ENCODE peak calls at places on chromosomes 6 and 20, in eight cellular contexts. O is A549; F is OCI-LY7; T is HCT116; G is kidney; J is naive thymus-derived CD4-positive, alpha-beta T cell; U is neuronal stem cell; B is colonic mucosa. E is an unnamed sample.

GRCh38 chr20:21238818-21239530 is 64.2 kb upstream of the XRN2 start:
- DNase-seq in O (no peak), F (no peak), T (no peak), G (no peak), J (no peak), U (no peak), B (no peak), E (no peak)

GRCh38 chr6:55543633-55544309 is 35.2 kb downstream of the HMGCLL1 start:
- DNase-seq in O (no peak), F (no peak), T (no peak), G (no peak), J (no peak), U (no peak), B (no peak), E (no peak)

GRCh38 chr6:106731843-106732160 is 102.4 kb downstream of the QRSL1 start:
- DNase-seq in O (no peak), F (no peak), T (no peak), G (no peak), J (no peak), U (no peak), B (no peak), E (no peak)

GRCh38 chr6:26020291-26020982 is 57.8 kb downstream of the TRIM38 start:
- DNase-seq in O (peak; percentile 80), F (peak; percentile 93), T (peak; percentile 92), G (peak; percentile 92), J (peak; percentile 88), U (peak; percentile 78), B (peak; percentile 90), E (peak; percentile 96)

GRCh38 chr6:144144996-144145395 is 5.3 kb upstream of the STX11 start:
- DNase-seq in O (no peak), F (no peak), T (no peak), G (no peak), J (no peak), U (no peak), B (no peak), E (no peak)

GRCh38 chr6:167435209-167435728 is 110.4 kb downstream of the TTLL2 start:
- DNase-seq in O (no peak), F (no peak), T (no peak), G (no peak), J (no peak), U (no peak), B (no peak), E (no peak)

GRCh38 chr6:54060286-54060685 is 51.0 kb upstream of the MLIP start:
- DNase-seq in O (no peak), F (no peak), T (no peak), G (no peak), J (no peak), U (no peak), B (no peak), E (no peak)

GRCh38 chr6:159691133-159691962 is 1.7 kb downstream of the SOD2 start:
- DNase-seq in O (peak; percentile 50), F (peak; percentile 75), T (peak; percentile 55), G (no peak), J (peak; percentile 46), U (no peak), B (peak; percentile 57), E (peak; percentile 68)

GRCh38 chr20:57594092-57594911 is 25.9 kb downstream of the ZBP1 start:
- DNase-seq in O (peak; percentile 69), F (peak; percentile 63), T (peak; percentile 12), G (peak; percentile 74), J (peak; percentile 27), U (peak; percentile 62), B (no peak), E (peak; percentile 46)

GRCh38 chr6:26183581-26184408 is 96.6 kb downstream of the HFE start:
- DNase-seq in O (no peak), F (no peak), T (no peak), G (peak; percentile 86), J (peak; percentile 73), U (peak; percentile 79), B (peak; percentile 78), E (peak; percentile 85)

GRCh38 chr6:85460154-85460950 is 10.5 kb downstream of the NT5E start:
- DNase-seq in O (no peak), F (no peak), T (no peak), G (no peak), J (no peak), U (no peak), B (no peak), E (no peak)
- H3K4me1 ChIP-seq in O (peaks cover 79% of the 10 kb centered on the region), F (peaks cover 30% of the 10 kb centered on the region), T (peaks cover 100% of the 10 kb centered on the region), G (peaks cover 7% of the 10 kb centered on the region), J (peaks cover 9% of the 10 kb centered on the region), U (no peaks in the 10 kb centered on the region), B (no peaks in the 10 kb centered on the region), E (no peaks in the 10 kb centered on the region)

GRCh38 chr6:6913346-6913745 is 194.4 kb upstream of the RREB1 start:
- DNase-seq in O (no peak), F (no peak), T (no peak), G (no peak), J (no peak), U (no peak), B (no peak), E (no peak)

GRCh38 chr6:6912841-6913240 is 194.9 kb upstream of the RREB1 start:
- DNase-seq in O (no peak), F (no peak), T (no peak), G (no peak), J (no peak), U (no peak), B (no peak), E (no peak)

GRCh38 chr6:6915813-6916547 is 191.8 kb upstream of the RREB1 start:
- DNase-seq in O (no peak), F (no peak), T (no peak), G (peak; percentile 85), J (no peak), U (no peak), B (peak; percentile 58), E (no peak)

GRCh38 chr6:6916598-6916997 is 191.2 kb upstream of the RREB1 start:
- DNase-seq in O (no peak), F (no peak), T (no peak), G (no peak), J (no peak), U (no peak), B (no peak), E (no peak)

DNA sequence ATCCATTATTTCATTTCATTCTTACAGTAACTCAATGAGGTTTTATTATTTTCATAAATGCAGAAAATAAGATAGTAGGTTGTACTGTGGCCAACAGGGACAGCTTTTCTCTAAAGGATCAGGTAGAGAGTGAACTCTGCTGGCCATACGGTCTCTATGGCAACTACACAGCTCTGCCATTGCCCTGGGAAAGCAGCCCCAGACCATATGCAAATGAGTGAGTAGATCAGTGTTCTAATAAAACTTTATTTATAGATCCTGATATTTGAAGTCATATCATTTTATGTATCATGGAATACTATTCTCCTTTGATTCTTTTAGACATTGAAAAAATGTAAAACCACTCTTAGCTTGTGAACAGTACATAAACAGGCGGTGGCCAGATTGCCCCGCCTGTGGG is 192.5 kb upstream of the RREB1 start:
- DNase-seq in O (no peak), F (no peak), T (no peak), G (no peak), J (no peak), U (no peak), B (no peak), E (no peak)
- H3K4me3 ChIP-seq in O (no peak overlapping the region), F (no peak overlapping the region), T (no peak overlapping the region), G (peak overlapping the region; percentile 9), J (peak overlapping the region; percentile 41), U (no peak overlapping the region), B (peak overlapping the region; percentile 5), E (no peak overlapping the region)

DNA sequence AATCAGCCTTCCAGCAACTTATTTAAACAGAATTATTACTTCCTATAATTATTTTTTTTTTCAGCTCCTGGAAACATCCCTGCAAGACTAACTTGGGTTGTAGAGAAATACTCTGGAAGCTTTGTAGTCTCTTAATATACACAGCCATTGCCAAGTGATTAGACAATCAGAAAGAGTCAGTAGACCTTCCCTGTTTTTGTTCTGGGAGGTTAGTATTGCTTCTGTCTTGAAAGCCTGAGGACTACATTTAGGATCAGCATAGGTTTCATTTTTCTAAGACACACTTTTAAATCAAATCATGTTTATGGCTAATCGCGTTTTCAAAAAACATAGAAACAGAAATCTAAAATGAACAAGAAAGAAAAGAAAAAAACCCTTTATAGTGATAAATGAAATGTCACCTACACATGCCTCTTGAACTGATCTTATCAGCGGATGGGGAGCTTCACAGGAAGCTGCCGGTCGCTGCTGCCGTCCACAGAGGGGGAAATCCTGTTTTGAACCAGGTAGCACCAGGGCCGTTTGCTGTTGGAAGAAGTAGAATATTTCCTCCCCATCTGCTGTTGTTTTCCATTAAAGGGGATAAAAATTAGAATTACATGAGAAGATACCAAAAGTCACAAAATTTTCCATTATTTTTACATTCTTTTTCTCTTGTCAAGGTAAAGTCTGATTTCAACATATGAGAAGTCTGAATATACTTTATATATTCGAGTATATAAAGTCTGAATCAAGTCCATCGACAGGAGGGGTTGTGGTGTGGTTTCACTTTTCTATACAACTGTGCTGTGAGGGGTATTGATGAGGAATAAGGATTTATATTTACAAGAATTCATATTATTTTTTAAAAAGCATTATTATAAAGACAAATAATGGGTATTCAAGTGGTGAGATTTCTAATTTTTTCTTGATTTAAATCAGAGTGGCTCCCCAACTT is 94.6 kb downstream of the ARMC2 start:
- DNase-seq in O (no peak), F (peak; percentile 57), T (no peak), G (no peak), J (peak; percentile 65), U (no peak), B (no peak), E (peak; percentile 88)
- H3K27ac ChIP-seq in O (no peak overlapping the region), F (no peak overlapping the region), T (no peak overlapping the region), G (no peak overlapping the region), J (peak overlapping the region; percentile 66), U (no peak overlapping the region), B (no peak overlapping the region), E (peak overlapping the region; percentile 70)

GRCh38 chr20:33926425-33926824 is 67.3 kb upstream of the RALY start:
- DNase-seq in O (no peak), F (no peak), T (no peak), G (no peak), J (no peak), U (no peak), B (no peak), E (no peak)
- H3K4me1 ChIP-seq in O (no peaks in the 10 kb centered on the region), F (peaks cover 9% of the 10 kb centered on the region), T (no peaks in the 10 kb centered on the region), G (no peaks in the 10 kb centered on the region), J (no peaks in the 10 kb centered on the region), U (peaks cover 1% of the 10 kb centered on the region), B (no peaks in the 10 kb centered on the region), E (no peaks in the 10 kb centered on the region)